ENCODE peak calls at places on chromosomes 11 and 22, in four cellular contexts. U is right cardiac atrium, Q is Panc1, V is A549. R is an unnamed sample. For H3K4me1, the result is how much of the 10 kb centered on the place peaks cover.

GRCh38 chr11:134815404-134815803 is 403.4 kb upstream of the B3GAT1 start:
- DNase-seq in Q (no peak), U (no peak), V (no peak), R (no peak)

GRCh38 chr11:68792400-68792955 is 41.2 kb upstream of the TESMIN start:
- DNase-seq in Q (no peak), V (no peak), U (no peak), R (peak)

GRCh38 chr11:127843483-127844396 is 743.6 kb downstream of the ETS1 start:
- DNase-seq in V (peak), U (peak), Q (peak), R (no peak)

GRCh38 chr11:39732002-39732401 is 1727.5 kb downstream of the LRRC4C start:
- DNase-seq in U (no peak), Q (no peak), V (no peak), R (no peak)

GRCh38 chr11:76307416-76307815 is 73.5 kb downstream of the THAP12 start:
- DNase-seq in V (no peak), U (peak), Q (no peak), R (no peak)

GRCh38 chr11:102666331-102666957 is 39.1 kb downstream of the MMP27 start:
- DNase-seq in Q (peak), U (no peak), V (peak), R (peak)

GRCh38 chr11:16979708-16980622 is 34.2 kb downstream of the PLEKHA7 start:
- DNase-seq in U (no peak), V (no peak), Q (no peak), R (no peak)

GRCh38 chr11:130513132-130513531 is 64.7 kb downstream of the ADAMTS15 start:
- DNase-seq in Q (no peak), V (no peak), U (peak), R (no peak)

GRCh38 chr11:65975771-65976170 is 14.2 kb downstream of the SART1 start:
- DNase-seq in Q (no peak), V (no peak), U (no peak), R (no peak)

GRCh38 chr11:91978747-91979146 is 245.9 kb upstream of the FAT3 start:
- DNase-seq in V (no peak), Q (no peak), U (no peak), R (peak)

GRCh38 chr22:43992331-43992821 is 31.7 kb upstream of the PARVB start:
- DNase-seq in Q (no peak), V (no peak), U (no peak), R (no peak)

GRCh38 chr11:3836903-3837302 is 3.9 kb downstream of the RHOG start:
- DNase-seq in V (no peak), Q (no peak), U (peak), R (no peak)
- H3K4me1 ChIP-seq in V (under half), Q (under half), U (under half), R (under half)

GRCh38 chr11:61494341-61495038 is 14.1 kb upstream of the LRRC10B start:
- DNase-seq in V (no peak), U (no peak), Q (no peak), R (no peak)

GRCh38 chr11:61488651-61489291 is 19.8 kb upstream of the LRRC10B start:
- DNase-seq in U (peak), V (no peak), Q (no peak), R (no peak)

GRCh38 chr11:61489833-61490585 is 18.5 kb upstream of the LRRC10B start:
- DNase-seq in V (no peak), U (no peak), Q (no peak), R (no peak)

GRCh38 chr11:61493832-61494231 is 14.7 kb upstream of the LRRC10B start:
- DNase-seq in V (no peak), U (no peak), Q (no peak), R (no peak)

GRCh38 chr11:61491736-61492395 is 16.7 kb upstream of the LRRC10B start:
- DNase-seq in Q (no peak), V (no peak), U (no peak), R (no peak)
- H3K27ac ChIP-seq in Q (no peak), V (no peak), U (no peak), R (no peak)

GRCh38 chr11:35553831-35554230 is 28.4 kb upstream of the PAMR1 start:
- DNase-seq in V (no peak), U (no peak), Q (no peak), R (no peak)
- H3K4me1 ChIP-seq in V (under half), U (under half), Q (under half), R (under half)

GRCh38 chr11:45412521-45412920 is 126.4 kb upstream of the SYT13 start:
- DNase-seq in Q (no peak), V (no peak), U (no peak), R (no peak)

GRCh38 chr11:45413156-45413833 is 127.2 kb upstream of the SYT13 start:
- DNase-seq in V (no peak), U (no peak), Q (no peak), R (peak)

GRCh38 chr11:45411221-45411946 is 125.2 kb upstream of the SYT13 start:
- DNase-seq in Q (no peak), V (no peak), U (no peak), R (no peak)

GRCh38 chr11:45410391-45411215 is 124.5 kb upstream of the SYT13 start:
- DNase-seq in V (no peak), Q (no peak), U (no peak), R (no peak)

DNA sequence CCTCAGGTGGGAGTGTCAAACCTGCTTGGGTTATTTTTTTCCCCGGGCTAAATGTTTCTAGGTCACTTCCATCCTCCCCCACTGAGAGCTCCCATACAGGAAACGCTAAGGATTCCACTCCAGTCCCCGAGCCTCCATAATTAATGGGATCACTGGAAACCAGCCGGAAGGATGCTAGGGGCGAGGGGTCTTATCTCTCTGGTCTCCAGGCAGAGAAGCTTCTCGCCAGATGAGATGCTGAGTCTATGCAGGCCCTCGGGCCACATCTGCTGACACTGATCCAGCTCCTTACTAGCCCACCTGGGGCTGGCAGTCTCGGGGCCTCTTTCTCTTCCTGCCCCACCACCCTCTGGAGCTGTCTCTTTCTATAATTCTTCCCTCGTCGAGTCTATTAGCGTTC is 125.9 kb upstream of the SYT13 start:
- DNase-seq in U (no peak), V (no peak), Q (no peak), R (no peak)
- H3K27ac ChIP-seq in U (no peak), V (no peak), Q (no peak), R (no peak)

GRCh38 chr11:35678471-35678870 is 15.9 kb downstream of the TRIM44 start:
- DNase-seq in Q (no peak), V (no peak), U (no peak), R (no peak)
- H3K4me1 ChIP-seq in Q (under half), V (under half), U (under half), R (under half)

DNA sequence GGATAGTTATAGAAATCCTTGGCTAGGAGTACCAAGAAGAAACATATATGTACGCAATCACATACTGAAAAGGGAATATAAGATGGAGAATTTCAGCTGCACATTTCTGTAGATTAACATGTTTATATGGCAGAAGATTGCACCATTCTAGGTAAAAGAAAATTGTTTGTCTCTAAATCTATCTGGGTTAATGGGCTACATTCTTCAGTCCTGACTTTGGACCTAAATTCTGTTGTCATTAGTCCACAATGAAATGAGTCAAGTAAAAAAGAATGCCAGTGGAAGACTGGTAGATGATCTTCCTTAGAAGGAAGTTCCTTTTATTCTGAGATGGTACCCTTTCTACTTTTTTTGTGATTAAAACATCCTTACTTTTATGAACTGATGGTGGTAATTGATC is 51.2 kb downstream of the UBASH3B start:
- DNase-seq in Q (no peak), V (no peak), U (no peak), R (peak)
- H3K27ac ChIP-seq in Q (no peak), V (peak), U (no peak), R (no peak)

DNA sequence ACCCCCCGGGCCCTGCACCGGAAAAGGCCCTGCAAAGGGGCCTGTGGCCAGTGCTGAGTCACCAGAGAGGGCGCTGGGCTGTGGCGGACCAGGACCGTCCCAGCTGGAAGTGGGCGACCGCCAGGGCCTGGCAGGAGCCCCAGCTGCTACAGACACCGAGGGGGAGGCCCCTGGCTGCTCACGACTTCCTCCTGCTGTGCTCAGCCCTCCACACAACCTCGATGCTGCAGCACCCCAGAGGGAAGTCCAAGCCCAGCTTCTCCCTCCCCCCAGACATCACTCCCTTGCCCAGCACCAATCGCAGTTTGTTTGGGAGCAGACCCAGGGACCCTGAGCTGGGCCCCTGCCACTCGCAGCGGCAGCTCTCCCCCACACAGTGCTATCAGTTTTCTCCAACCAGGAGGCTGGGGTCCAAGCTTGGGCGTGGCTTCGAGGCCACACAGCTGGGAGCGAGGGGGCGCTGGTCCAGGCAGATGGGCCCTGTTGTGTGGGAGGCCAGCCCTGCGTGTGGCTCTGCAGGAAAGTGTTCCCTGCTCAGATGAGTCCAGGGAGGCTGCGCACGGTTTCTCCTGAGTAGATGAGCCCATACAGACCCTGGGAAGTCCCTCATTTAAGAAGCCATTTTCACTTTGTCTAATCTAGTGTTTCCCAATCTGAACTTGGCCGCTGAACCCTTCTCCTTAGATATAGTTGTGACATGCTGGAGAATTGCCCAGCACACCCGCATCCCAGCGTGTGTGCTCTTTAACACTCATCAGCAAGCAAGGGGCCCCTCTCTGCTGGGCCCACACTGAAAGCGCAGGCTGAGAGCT is 5.6 kb upstream of the SH3BP1 start:
- DNase-seq in Q (no peak), V (no peak), U (peak), R (no peak)
- H3K4me1 ChIP-seq in Q (under half), V (under half), U (under half), R (under half)

DNA sequence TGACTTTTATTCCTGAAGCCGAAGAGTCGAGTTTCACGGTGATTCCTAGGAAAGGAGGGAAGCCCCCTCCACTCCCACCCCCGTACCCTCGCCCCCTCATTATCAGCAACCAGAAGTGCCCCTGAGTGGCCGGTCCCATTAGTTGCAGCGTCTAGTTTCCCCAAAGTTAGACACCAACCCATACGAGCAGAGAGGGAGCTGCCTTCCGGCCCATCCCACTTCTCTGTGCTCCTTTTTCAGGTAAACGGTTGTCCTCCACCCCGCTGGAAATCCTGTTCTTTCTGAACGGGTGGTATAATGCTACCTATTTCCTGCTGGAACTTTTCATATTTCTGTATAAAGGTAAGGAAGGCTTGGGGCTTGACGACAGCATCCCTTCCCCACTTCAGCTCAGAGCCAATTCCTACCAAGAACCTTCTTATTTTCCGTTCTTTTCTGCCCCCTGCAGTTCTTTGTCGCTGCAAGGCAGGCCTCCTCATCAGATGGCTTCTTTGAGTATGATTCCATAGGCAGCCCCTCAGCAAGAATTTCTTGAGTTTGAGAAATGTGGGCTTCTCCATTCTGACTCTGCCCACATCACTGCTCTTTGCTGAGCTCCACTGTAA is 706 bp downstream of the TMEM216 start:
- DNase-seq in U (no peak), Q (no peak), V (peak), R (no peak)
- H3K27ac ChIP-seq in U (no peak), Q (peak), V (peak), R (peak)

R was measured in foreskin keratinocyte.